ENCODE peak calls at places on chromosomes 2 and 18, in ten cellular contexts. V, X, Z, G, S, J, W, K, O and D are unnamed samples.

GRCh38 chr18:378039-378438 is 110.2 kb upstream of the THOC1 start:
- DNase-seq in V (no peak), X (peak; percentile 40), Z (no peak), G (no peak), S (no peak), J (no peak), W (no peak), K (no peak), O (no peak), D (no peak)

GRCh38 chr2:217799553-217800432 is 203.0 kb downstream of the TNS1 start:
- DNase-seq in V (no peak), X (no peak), Z (no peak), G (no peak), S (no peak), J (no peak), W (no peak), K (no peak), O (no peak), D (no peak)

GRCh38 chr2:226984461-226985226 is 148.8 kb downstream of the RHBDD1 start:
- DNase-seq in V (peak; percentile 36), X (no peak), Z (no peak), G (no peak), S (no peak), J (no peak), W (no peak), K (no peak), O (no peak), D (no peak)

GRCh38 chr2:187453078-187453641 is 5.1 kb upstream of the CALCRL start:
- DNase-seq in V (peak; percentile 39), X (no peak), Z (no peak), G (peak; percentile 26), S (peak; percentile 18), J (peak; percentile 38), W (no peak), K (no peak), O (peak; percentile 27), D (no peak)

GRCh38 chr2:205876127-205876526 is 193.8 kb downstream of the NRP2 start:
- DNase-seq in V (no peak), X (no peak), Z (no peak), G (no peak), S (no peak), J (peak; percentile 37), W (no peak), K (no peak), O (no peak), D (no peak)

GRCh38 chr2:170276056-170276455 is 98.1 kb downstream of the MYO3B start:
- DNase-seq in V (no peak), X (no peak), Z (no peak), G (no peak), S (no peak), J (no peak), W (no peak), K (no peak), O (no peak), D (no peak)

GRCh38 chr2:25358249-25358815 is 16.6 kb upstream of the DNMT3A start:
- DNase-seq in V (no peak), X (no peak), Z (no peak), G (no peak), S (no peak), J (no peak), W (no peak), K (no peak), O (no peak), D (no peak)

GRCh38 chr2:176270100-176270750 is 983 bp downstream of the MTX2 start:
- DNase-seq in V (no peak), X (no peak), Z (no peak), G (no peak), S (no peak), J (no peak), W (no peak), K (no peak), O (no peak), D (no peak)

GRCh38 chr2:9095690-9096089 is 92.2 kb upstream of the MBOAT2 start:
- DNase-seq in V (no peak), X (no peak), Z (no peak), G (no peak), S (no peak), J (no peak), W (no peak), K (no peak), O (no peak), D (peak; percentile 31)

GRCh38 chr2:169300617-169301530 is 61.5 kb downstream of the LRP2 start:
- DNase-seq in V (no peak), X (no peak), Z (no peak), G (no peak), S (no peak), J (no peak), W (no peak), K (no peak), O (peak; percentile 38), D (no peak)

GRCh38 chr2:128841803-128842202 is 523.1 kb upstream of the HS6ST1 start:
- DNase-seq in V (no peak), X (no peak), Z (no peak), G (no peak), S (no peak), J (no peak), W (no peak), K (no peak), O (no peak), D (no peak)

GRCh38 chr18:9802175-9802747 is 83.5 kb upstream of the TXNDC2 start:
- DNase-seq in V (no peak), X (no peak), Z (no peak), G (no peak), S (no peak), J (no peak), W (no peak), K (no peak), O (no peak), D (no peak)

GRCh38 chr2:160956243-160956802 is 203.9 kb upstream of the TANK start:
- DNase-seq in V (no peak), X (no peak), Z (no peak), G (no peak), S (no peak), J (no peak), W (no peak), K (no peak), O (no peak), D (no peak)

GRCh38 chr18:68454511-68455228 is 260.2 kb downstream of the TMX3 start:
- DNase-seq in V (no peak), X (no peak), Z (no peak), G (no peak), S (no peak), J (no peak), W (no peak), K (no peak), O (no peak), D (no peak)

GRCh38 chr2:217757108-217757463 is 245.7 kb downstream of the TNS1 start:
- DNase-seq in V (no peak), X (no peak), Z (no peak), G (no peak), S (no peak), J (no peak), W (no peak), K (no peak), O (no peak), D (no peak)

GRCh38 chr2:158936978-158937377 is 31.5 kb upstream of the TANC1 start:
- DNase-seq in V (no peak), X (no peak), Z (no peak), G (no peak), S (no peak), J (no peak), W (no peak), K (no peak), O (peak; percentile 82), D (peak; percentile 59)

GRCh38 chr2:160747771-160748170 is 254.2 kb upstream of the RBMS1 start:
- DNase-seq in V (no peak), X (no peak), Z (no peak), G (no peak), S (no peak), J (no peak), W (no peak), K (no peak), O (peak; percentile 20), D (no peak)

GRCh38 chr2:103338819-103339218 is 577.0 kb downstream of the TMEM182 start:
- DNase-seq in V (no peak), X (no peak), Z (no peak), G (no peak), S (no peak), J (no peak), W (no peak), K (no peak), O (no peak), D (no peak)

GRCh38 chr2:49914281-49914680 is 760.0 kb upstream of the FSHR start:
- DNase-seq in V (no peak), X (no peak), Z (no peak), G (no peak), S (no peak), J (peak; percentile 11), W (no peak), K (no peak), O (peak; percentile 84), D (no peak)

GRCh38 chr18:8468911-8469310 is 140.3 kb upstream of the RAB12 start:
- DNase-seq in V (no peak), X (no peak), Z (no peak), G (no peak), S (no peak), J (peak; percentile 7), W (no peak), K (no peak), O (no peak), D (peak; percentile 79)

GRCh38 chr18:77067315-77068061 is 65.1 kb downstream of the MBP start:
- DNase-seq in V (no peak), X (no peak), Z (no peak), G (peak; percentile 93), S (peak; percentile 67), J (no peak), W (peak; percentile 44), K (no peak), O (peak; percentile 21), D (no peak)

GRCh38 chr18:76759056-76759455 is 63.3 kb upstream of the ZNF236 start:
- DNase-seq in V (no peak), X (no peak), Z (no peak), G (no peak), S (no peak), J (no peak), W (no peak), K (no peak), O (no peak), D (no peak)

GRCh38 chr2:182906454-182906853 is 40.0 kb upstream of the FRZB start:
- DNase-seq in V (no peak), X (no peak), Z (no peak), G (no peak), S (no peak), J (no peak), W (no peak), K (no peak), O (no peak), D (no peak)